ENCODE peak calls at places on chromosomes 12 and 14, in six cellular contexts. One of them, this sample, is unnamed.

GRCh38 chr12:62272936-62273552 is 12.8 kb downstream of the USP15 start:
- DNase-seq in HepG2: no peak
- DNase-seq in A549: no peak
- DNase-seq in IMR-90: no peak
- DNase-seq in K562: no peak
- DNase-seq in GM12878: no peak
- DNase-seq in this sample: no peak

GRCh38 chr14:91963465-91963864 is 16.0 kb upstream of the FBLN5 start:
- DNase-seq in HepG2: no peak
- DNase-seq in A549: no peak
- DNase-seq in IMR-90: peak
- DNase-seq in K562: no peak
- DNase-seq in GM12878: no peak
- DNase-seq in this sample: no peak

GRCh38 chr12:92295523-92295922 is 149.9 kb upstream of the BTG1 start:
- DNase-seq in HepG2: no peak
- DNase-seq in A549: no peak
- DNase-seq in IMR-90: peak
- DNase-seq in K562: no peak
- DNase-seq in GM12878: no peak
- DNase-seq in this sample: no peak

GRCh38 chr14:82710257-82710841 is 1176.7 kb upstream of the SEL1L start:
- DNase-seq in HepG2: peak
- DNase-seq in A549: peak
- DNase-seq in IMR-90: peak
- DNase-seq in K562: peak
- DNase-seq in GM12878: peak
- DNase-seq in this sample: peak

GRCh38 chr14:34023824-34024767 is 73.2 kb upstream of the EGLN3 start:
- DNase-seq in HepG2: peak
- DNase-seq in A549: no peak
- DNase-seq in IMR-90: no peak
- DNase-seq in K562: no peak
- DNase-seq in GM12878: no peak
- DNase-seq in this sample: no peak

GRCh38 chr14:52052991-52053390 is 15.9 kb downstream of the NID2 start:
- DNase-seq in HepG2: no peak
- DNase-seq in A549: no peak
- DNase-seq in IMR-90: peak
- DNase-seq in K562: no peak
- DNase-seq in GM12878: no peak
- DNase-seq in this sample: no peak

GRCh38 chr14:96502621-96503251 is 554 bp downstream of the PAPOLA start:
- DNase-seq in HepG2: peak
- DNase-seq in A549: peak
- DNase-seq in IMR-90: peak
- DNase-seq in K562: peak
- DNase-seq in GM12878: no peak
- DNase-seq in this sample: peak

GRCh38 chr12:57845478-57846284 is 848 bp downstream of the CTDSP2 start:
- DNase-seq in HepG2: peak
- DNase-seq in A549: peak
- DNase-seq in IMR-90: no peak
- DNase-seq in K562: peak
- DNase-seq in GM12878: no peak
- DNase-seq in this sample: peak

GRCh38 chr14:28101992-28102391 is 664.6 kb upstream of the FOXG1 start:
- DNase-seq in HepG2: no peak
- DNase-seq in A549: no peak
- DNase-seq in IMR-90: no peak
- DNase-seq in K562: no peak
- DNase-seq in GM12878: no peak
- DNase-seq in this sample: no peak

GRCh38 chr12:4956054-4956453 is 46.3 kb downstream of the KCNA1 start:
- DNase-seq in HepG2: no peak
- DNase-seq in A549: no peak
- DNase-seq in IMR-90: no peak
- DNase-seq in K562: no peak
- DNase-seq in GM12878: no peak
- DNase-seq in this sample: no peak
- TF ChIP-seq BHLHE40 in HepG2: no peak
- TF ChIP-seq BHLHE40 in A549: no peak
- TF ChIP-seq BHLHE40 in IMR-90: no peak
- TF ChIP-seq BHLHE40 in K562: no peak
- TF ChIP-seq BHLHE40 in GM12878: no peak
- TF ChIP-seq BHLHE40 in this sample: no peak

DNA sequence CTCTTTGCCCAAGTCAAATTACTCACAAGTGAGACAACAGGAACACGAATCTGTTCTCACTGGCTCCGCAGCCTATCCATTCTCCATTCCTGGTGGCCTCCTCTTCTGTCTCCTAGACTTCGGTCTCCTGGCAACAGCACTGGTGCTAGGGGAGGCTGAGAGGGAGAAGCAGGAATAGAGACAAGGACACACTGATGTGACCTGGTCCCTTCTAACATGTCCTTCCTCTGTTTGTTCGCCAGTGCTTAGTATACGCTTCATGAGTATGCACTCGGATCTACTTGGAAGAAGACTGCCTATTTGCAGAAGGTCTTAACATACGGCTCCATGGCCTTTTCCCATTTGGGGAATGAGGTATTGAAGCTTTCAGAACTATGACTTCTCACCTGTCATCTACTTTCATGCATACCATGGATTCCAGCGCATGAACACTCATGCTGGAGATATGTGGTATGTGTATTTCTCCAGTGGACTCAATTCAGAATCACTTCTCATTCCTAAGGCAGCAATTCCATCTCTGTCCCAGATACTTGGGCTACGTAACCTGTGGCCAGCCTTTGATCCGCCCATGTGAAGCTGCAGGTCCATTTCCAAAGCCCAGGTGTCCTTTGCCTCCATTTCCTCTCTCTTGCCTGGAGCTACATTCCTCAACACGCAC is 33.9 kb downstream of the BHLHE41 start:
- DNase-seq in HepG2: peak
- DNase-seq in A549: no peak
- DNase-seq in IMR-90: peak
- DNase-seq in K562: no peak
- DNase-seq in GM12878: no peak
- DNase-seq in this sample: no peak
- TF ChIP-seq BHLHE40 in HepG2: no peak
- TF ChIP-seq BHLHE40 in A549: no peak
- TF ChIP-seq BHLHE40 in IMR-90: no peak
- TF ChIP-seq BHLHE40 in K562: no peak
- TF ChIP-seq BHLHE40 in GM12878: no peak
- TF ChIP-seq BHLHE40 in this sample: no peak

GRCh38 chr14:38143651-38144505 is 63.8 kb upstream of the SSTR1 start:
- DNase-seq in HepG2: no peak
- DNase-seq in A549: no peak
- DNase-seq in IMR-90: peak
- DNase-seq in K562: no peak
- DNase-seq in GM12878: no peak
- DNase-seq in this sample: no peak
- TF ChIP-seq BHLHE40 in HepG2: no peak
- TF ChIP-seq BHLHE40 in A549: no peak
- TF ChIP-seq BHLHE40 in IMR-90: peak
- TF ChIP-seq BHLHE40 in K562: no peak
- TF ChIP-seq BHLHE40 in GM12878: no peak
- TF ChIP-seq BHLHE40 in this sample: no peak

DNA sequence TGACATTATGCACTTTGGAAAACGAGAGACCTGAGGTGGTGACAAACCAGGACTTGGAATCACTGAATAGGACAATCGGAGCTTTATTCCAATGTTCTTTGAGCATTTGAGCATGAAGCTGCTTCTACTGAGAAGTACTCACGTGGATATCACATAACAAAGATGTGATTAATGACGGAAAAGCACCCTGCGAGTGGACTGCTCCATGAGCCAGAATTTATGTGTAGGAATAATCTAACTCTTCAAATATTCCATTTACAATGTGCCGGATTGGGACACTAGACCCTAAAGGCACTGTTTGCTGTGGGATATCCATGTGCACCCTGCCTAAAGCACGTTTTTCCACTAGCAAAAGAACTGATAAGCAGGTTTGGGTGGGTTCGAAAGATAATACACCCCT is 866 bp upstream of the DUSP16 start:
- DNase-seq in HepG2: no peak
- DNase-seq in A549: no peak
- DNase-seq in IMR-90: peak
- DNase-seq in K562: no peak
- DNase-seq in GM12878: no peak
- DNase-seq in this sample: no peak
- TF ChIP-seq BHLHE40 in HepG2: no peak
- TF ChIP-seq BHLHE40 in A549: no peak
- TF ChIP-seq BHLHE40 in IMR-90: peak
- TF ChIP-seq BHLHE40 in K562: no peak
- TF ChIP-seq BHLHE40 in GM12878: no peak
- TF ChIP-seq BHLHE40 in this sample: no peak

GRCh38 chr12:121788176-121788818 is 5.2 kb downstream of the RHOF start:
- DNase-seq in HepG2: no peak
- DNase-seq in A549: no peak
- DNase-seq in IMR-90: no peak
- DNase-seq in K562: no peak
- DNase-seq in GM12878: no peak
- DNase-seq in this sample: no peak

GRCh38 chr12:121787063-121787774 is 6.3 kb downstream of the RHOF start:
- DNase-seq in HepG2: no peak
- DNase-seq in A549: no peak
- DNase-seq in IMR-90: no peak
- DNase-seq in K562: no peak
- DNase-seq in GM12878: no peak
- DNase-seq in this sample: no peak

GRCh38 chr12:121783771-121784170 is 9.7 kb downstream of the RHOF start:
- DNase-seq in HepG2: no peak
- DNase-seq in A549: no peak
- DNase-seq in IMR-90: no peak
- DNase-seq in K562: no peak
- DNase-seq in GM12878: no peak
- DNase-seq in this sample: no peak

GRCh38 chr12:121784460-121784859 is 9.0 kb downstream of the RHOF start:
- DNase-seq in HepG2: no peak
- DNase-seq in A549: peak
- DNase-seq in IMR-90: peak
- DNase-seq in K562: no peak
- DNase-seq in GM12878: no peak
- DNase-seq in this sample: no peak

DNA sequence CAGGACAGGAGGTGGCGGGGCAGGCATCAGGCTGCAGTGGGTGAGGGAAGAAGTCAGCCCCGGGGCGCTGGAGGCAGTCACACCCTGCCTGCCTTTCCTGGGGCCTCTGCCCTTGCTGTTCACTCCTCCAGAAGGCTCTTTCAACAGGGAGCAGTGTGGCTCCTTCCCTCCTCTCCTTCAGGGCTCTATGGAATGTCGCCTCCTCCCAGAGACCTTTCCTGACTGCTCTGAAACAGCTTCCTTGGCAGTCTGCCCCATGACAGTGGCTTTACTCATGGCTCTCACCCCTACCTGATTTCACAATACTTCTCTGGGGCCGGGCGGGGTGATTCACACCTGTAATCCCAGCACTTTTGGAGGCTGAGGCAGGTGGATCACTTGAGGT is 7.1 kb downstream of the RHOF start:
- DNase-seq in HepG2: peak
- DNase-seq in A549: peak
- DNase-seq in IMR-90: peak
- DNase-seq in K562: no peak
- DNase-seq in GM12878: no peak
- DNase-seq in this sample: no peak
- TF ChIP-seq BHLHE40 in HepG2: no peak
- TF ChIP-seq BHLHE40 in A549: no peak
- TF ChIP-seq BHLHE40 in IMR-90: no peak
- TF ChIP-seq BHLHE40 in K562: no peak
- TF ChIP-seq BHLHE40 in GM12878: no peak
- TF ChIP-seq BHLHE40 in this sample: no peak

GRCh38 chr12:94779520-94779919 is 129.2 kb upstream of the TMCC3 start:
- DNase-seq in HepG2: no peak
- DNase-seq in A549: no peak
- DNase-seq in IMR-90: peak
- DNase-seq in K562: no peak
- DNase-seq in GM12878: no peak
- DNase-seq in this sample: no peak
- TF ChIP-seq BHLHE40 in HepG2: no peak
- TF ChIP-seq BHLHE40 in A549: no peak
- TF ChIP-seq BHLHE40 in IMR-90: no peak
- TF ChIP-seq BHLHE40 in K562: no peak
- TF ChIP-seq BHLHE40 in GM12878: no peak
- TF ChIP-seq BHLHE40 in this sample: no peak

DNA sequence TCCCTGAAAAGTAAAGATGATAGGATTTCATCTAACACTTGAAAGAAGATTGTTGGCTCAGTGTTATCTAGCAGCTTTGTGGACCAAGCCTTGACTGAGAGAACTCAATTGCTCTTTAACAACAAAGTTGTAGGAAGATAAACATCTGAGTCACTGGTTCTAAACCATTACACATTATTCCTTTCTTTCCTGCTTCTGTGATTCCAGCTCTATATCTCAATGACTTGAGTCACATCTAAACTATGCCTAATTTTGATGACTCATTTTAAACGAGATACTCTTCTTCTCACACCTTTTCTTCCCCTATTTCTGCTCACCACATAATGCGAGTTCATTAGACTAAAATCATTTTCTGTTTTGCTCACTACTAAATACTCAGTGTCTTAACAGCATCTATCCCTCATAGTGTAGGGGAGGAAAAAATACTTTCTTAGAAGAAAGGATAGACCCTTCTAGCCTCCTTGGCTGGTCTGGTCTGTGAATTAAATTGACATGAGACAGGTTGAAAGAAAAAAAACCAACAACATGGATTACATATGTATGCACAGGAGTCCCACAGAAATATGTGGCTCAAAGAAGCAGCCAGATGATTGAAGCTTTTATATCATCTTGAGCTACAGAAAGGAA is 201.4 kb downstream of the C12orf50 start:
- DNase-seq in HepG2: no peak
- DNase-seq in A549: peak
- DNase-seq in IMR-90: peak
- DNase-seq in K562: no peak
- DNase-seq in GM12878: no peak
- DNase-seq in this sample: no peak
- TF ChIP-seq BHLHE40 in HepG2: no peak
- TF ChIP-seq BHLHE40 in A549: no peak
- TF ChIP-seq BHLHE40 in IMR-90: no peak
- TF ChIP-seq BHLHE40 in K562: no peak
- TF ChIP-seq BHLHE40 in GM12878: no peak
- TF ChIP-seq BHLHE40 in this sample: no peak

DNA sequence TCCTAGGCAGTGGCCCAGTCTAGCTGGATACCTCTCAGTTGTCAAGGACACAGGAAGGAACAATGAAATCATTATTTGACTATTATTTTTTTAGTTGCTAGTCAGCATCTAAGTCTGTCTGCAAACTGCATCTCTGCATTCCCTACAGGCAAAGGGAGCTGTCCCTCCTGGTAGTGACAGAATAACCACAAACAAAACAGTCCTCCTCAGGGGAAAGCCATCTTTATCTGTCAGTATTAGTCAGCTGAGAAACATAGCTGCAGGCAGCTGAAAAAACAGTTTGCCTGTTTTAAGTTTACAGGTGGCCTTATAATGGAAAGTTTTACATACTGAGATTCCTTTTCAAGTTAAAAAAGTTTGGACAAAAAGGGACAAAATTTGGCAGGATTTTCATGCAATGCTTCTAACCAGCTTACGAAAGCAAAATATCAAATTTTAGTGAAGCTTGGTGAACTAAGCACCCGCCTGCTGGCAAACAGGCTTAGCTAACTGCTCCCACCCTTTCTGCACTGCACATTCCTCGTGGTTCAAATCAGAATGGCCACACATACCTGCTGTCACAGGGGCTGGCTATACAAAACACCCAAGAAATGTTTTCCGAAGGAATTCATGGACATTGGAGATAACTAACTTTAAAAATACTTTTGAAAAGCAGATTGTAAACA is 29.4 kb downstream of the SLC25A21 start:
- DNase-seq in HepG2: peak
- DNase-seq in A549: no peak
- DNase-seq in IMR-90: peak
- DNase-seq in K562: no peak
- DNase-seq in GM12878: no peak
- DNase-seq in this sample: no peak
- TF ChIP-seq BHLHE40 in HepG2: no peak
- TF ChIP-seq BHLHE40 in A549: no peak
- TF ChIP-seq BHLHE40 in IMR-90: no peak
- TF ChIP-seq BHLHE40 in K562: no peak
- TF ChIP-seq BHLHE40 in GM12878: no peak
- TF ChIP-seq BHLHE40 in this sample: no peak

This sample was measured in HEK293T.